ENCODE peak calls at places on chromosome 3, in four cellular contexts. B is stimulated activated CD4-positive, alpha-beta T cell treated with anti-CD3 and anti-CD28 coated beads, Interleukin-15, amount 100 ng/mL, for 1 hour; T is activated CD8-positive, alpha-beta memory T cell treated with anti-CD3 and anti-CD28 coated beads, Interleukin-2, amount 50 U/mL, for 48 hours; S is activated CD4-positive, CD25-positive, alpha-beta regulatory T cell treated with anti-CD3 and anti-CD28 coated beads, Interleukin-2, amount 50 U/mL, for 72 hours. V is an unnamed sample.
A peak's percentile ranks its signal among the peaks of the same experiment; 100 is the strongest.

GRCh38 chr3:147141516-147141915 is 264.8 kb downstream of the ZIC4 start:
- DNase-seq in B (no peak), T (no peak), S (no peak), V (no peak)

GRCh38 chr3:44513513-44513912 is 36.0 kb upstream of the ZNF445 start:
- DNase-seq in B (no peak), T (no peak), S (no peak), V (no peak)

GRCh38 chr3:122932251-122932967 is 95.2 kb downstream of the SEMA5B start:
- DNase-seq in B (no peak), T (no peak), S (no peak), V (peak; percentile 74)

GRCh38 chr3:51581529-51581928 is 43.0 kb downstream of the RAD54L2 start:
- DNase-seq in B (no peak), T (no peak), S (no peak), V (peak; percentile 5)

GRCh38 chr3:88509582-88509981 is 359.8 kb downstream of the C3orf38 start:
- DNase-seq in B (no peak), T (no peak), S (no peak), V (no peak)

GRCh38 chr3:78659386-78659987 is 1108.3 kb downstream of the ROBO1 start:
- DNase-seq in B (no peak), T (peak; percentile 53), S (no peak), V (peak; percentile 20)

GRCh38 chr3:127185268-127185667 is 7.7 kb upstream of the PRR23E start:
- DNase-seq in B (no peak), T (no peak), S (no peak), V (no peak)

GRCh38 chr3:169310190-169310918 is 353.2 kb downstream of the MECOM start:
- DNase-seq in B (no peak), T (no peak), S (no peak), V (no peak)

GRCh38 chr3:61807865-61808276 is 246.5 kb downstream of the PTPRG start:
- DNase-seq in B (no peak), T (no peak), S (no peak), V (no peak)

GRCh38 chr3:13532661-13533060 is 16.3 kb upstream of the FBLN2 start:
- DNase-seq in B (no peak), T (no peak), S (no peak), V (no peak)

GRCh38 chr3:7504886-7505775 is 644.2 kb downstream of the GRM7 start:
- DNase-seq in B (no peak), T (no peak), S (no peak), V (peak; percentile 36)

GRCh38 chr3:10413041-10413440 is 92.1 kb upstream of the SEC13 start:
- DNase-seq in B (no peak), T (no peak), S (no peak), V (no peak)

GRCh38 chr3:129605593-129606521 is 619 bp downstream of the PLXND1 start:
- DNase-seq in B (no peak), T (peak; percentile 71), S (peak; percentile 45), V (peak; percentile 72)